ENCODE peak calls at places on chromosomes 7 and 10, in eight cellular contexts. One of them, this sample, is unnamed.

GRCh38 chr7:105309235-105310156 is 79.2 kb downstream of the SRPK2 start:
- DNase-seq in mesendoderm: peak
- DNase-seq in CD4-positive, alpha-beta memory T cell: no peak
- DNase-seq in tibial artery: no peak
- DNase-seq in CD8-positive, alpha-beta T cell: no peak
- DNase-seq in HCT116: no peak
- DNase-seq in stomach: no peak
- DNase-seq in Peyer's patch: no peak
- DNase-seq in this sample: peak

GRCh38 chr10:132549416-132549815 is 11.8 kb downstream of the INPP5A start:
- DNase-seq in mesendoderm: no peak
- DNase-seq in CD4-positive, alpha-beta memory T cell: no peak
- DNase-seq in tibial artery: no peak
- DNase-seq in CD8-positive, alpha-beta T cell: no peak
- DNase-seq in HCT116: no peak
- DNase-seq in stomach: peak
- DNase-seq in Peyer's patch: no peak
- DNase-seq in this sample: no peak

GRCh38 chr7:27185013-27185707 is at the start of gene HOXA11:
- DNase-seq in mesendoderm: peak
- DNase-seq in CD4-positive, alpha-beta memory T cell: no peak
- DNase-seq in tibial artery: peak
- DNase-seq in CD8-positive, alpha-beta T cell: no peak
- DNase-seq in HCT116: no peak
- DNase-seq in stomach: peak
- DNase-seq in Peyer's patch: no peak
- DNase-seq in this sample: peak

GRCh38 chr10:100508691-100509150 is 10.9 kb downstream of the SEC31B start:
- DNase-seq in mesendoderm: peak
- DNase-seq in CD4-positive, alpha-beta memory T cell: peak
- DNase-seq in tibial artery: no peak
- DNase-seq in CD8-positive, alpha-beta T cell: peak
- DNase-seq in HCT116: peak
- DNase-seq in stomach: no peak
- DNase-seq in Peyer's patch: no peak
- DNase-seq in this sample: no peak

GRCh38 chr7:155871211-155871610 is 58.9 kb upstream of the SHH start:
- DNase-seq in mesendoderm: no peak
- DNase-seq in CD4-positive, alpha-beta memory T cell: no peak
- DNase-seq in tibial artery: no peak
- DNase-seq in CD8-positive, alpha-beta T cell: peak
- DNase-seq in HCT116: no peak
- DNase-seq in stomach: no peak
- DNase-seq in Peyer's patch: no peak
- DNase-seq in this sample: no peak

GRCh38 chr10:74244807-74245206 is 93.8 kb downstream of the ADK start:
- DNase-seq in mesendoderm: no peak
- DNase-seq in CD4-positive, alpha-beta memory T cell: no peak
- DNase-seq in tibial artery: no peak
- DNase-seq in CD8-positive, alpha-beta T cell: no peak
- DNase-seq in HCT116: no peak
- DNase-seq in stomach: no peak
- DNase-seq in Peyer's patch: no peak
- DNase-seq in this sample: no peak

GRCh38 chr10:132915411-132915810 is 27.0 kb downstream of the CFAP46 start:
- DNase-seq in mesendoderm: no peak
- DNase-seq in CD4-positive, alpha-beta memory T cell: no peak
- DNase-seq in tibial artery: no peak
- DNase-seq in CD8-positive, alpha-beta T cell: no peak
- DNase-seq in HCT116: no peak
- DNase-seq in stomach: no peak
- DNase-seq in Peyer's patch: no peak
- DNase-seq in this sample: no peak

GRCh38 chr10:78011065-78011464 is 18.2 kb downstream of the POLR3A start:
- DNase-seq in mesendoderm: no peak
- DNase-seq in CD4-positive, alpha-beta memory T cell: no peak
- DNase-seq in tibial artery: no peak
- DNase-seq in CD8-positive, alpha-beta T cell: no peak
- DNase-seq in HCT116: no peak
- DNase-seq in stomach: no peak
- DNase-seq in Peyer's patch: no peak
- DNase-seq in this sample: no peak

GRCh38 chr10:62456611-62457101 is 82.5 kb downstream of the ZNF365 start:
- DNase-seq in mesendoderm: no peak
- DNase-seq in CD4-positive, alpha-beta memory T cell: no peak
- DNase-seq in tibial artery: no peak
- DNase-seq in CD8-positive, alpha-beta T cell: no peak
- DNase-seq in HCT116: no peak
- DNase-seq in stomach: no peak
- DNase-seq in Peyer's patch: peak
- DNase-seq in this sample: no peak

GRCh38 chr7:66413379-66414114 is 208.4 kb downstream of the TPST1 start:
- DNase-seq in mesendoderm: peak
- DNase-seq in CD4-positive, alpha-beta memory T cell: peak
- DNase-seq in tibial artery: peak
- DNase-seq in CD8-positive, alpha-beta T cell: peak
- DNase-seq in HCT116: no peak
- DNase-seq in stomach: peak
- DNase-seq in Peyer's patch: peak
- DNase-seq in this sample: peak

GRCh38 chr10:31584098-31584631 is 265.1 kb downstream of the ZEB1 start:
- DNase-seq in mesendoderm: peak
- DNase-seq in CD4-positive, alpha-beta memory T cell: no peak
- DNase-seq in tibial artery: no peak
- DNase-seq in CD8-positive, alpha-beta T cell: no peak
- DNase-seq in HCT116: no peak
- DNase-seq in stomach: no peak
- DNase-seq in Peyer's patch: no peak
- DNase-seq in this sample: no peak

GRCh38 chr7:114931656-114932011 is 9.7 kb downstream of the MDFIC start:
- DNase-seq in mesendoderm: no peak
- DNase-seq in CD4-positive, alpha-beta memory T cell: peak
- DNase-seq in tibial artery: no peak
- DNase-seq in CD8-positive, alpha-beta T cell: peak
- DNase-seq in HCT116: no peak
- DNase-seq in stomach: no peak
- DNase-seq in Peyer's patch: peak
- DNase-seq in this sample: no peak

GRCh38 chr10:91604462-91604935 is 28.4 kb downstream of the PPP1R3C start:
- DNase-seq in mesendoderm: no peak
- DNase-seq in CD4-positive, alpha-beta memory T cell: no peak
- DNase-seq in tibial artery: no peak
- DNase-seq in CD8-positive, alpha-beta T cell: no peak
- DNase-seq in HCT116: no peak
- DNase-seq in stomach: no peak
- DNase-seq in Peyer's patch: no peak
- DNase-seq in this sample: no peak

GRCh38 chr7:151940048-151940845 is 16.0 kb upstream of the GALNTL5 start:
- DNase-seq in mesendoderm: no peak
- DNase-seq in CD4-positive, alpha-beta memory T cell: no peak
- DNase-seq in tibial artery: no peak
- DNase-seq in CD8-positive, alpha-beta T cell: no peak
- DNase-seq in HCT116: no peak
- DNase-seq in stomach: no peak
- DNase-seq in Peyer's patch: no peak
- DNase-seq in this sample: peak

GRCh38 chr7:27172388-27172774 is 1.7 kb downstream of the HOXA10 start:
- DNase-seq in mesendoderm: no peak
- DNase-seq in CD4-positive, alpha-beta memory T cell: no peak
- DNase-seq in tibial artery: peak
- DNase-seq in CD8-positive, alpha-beta T cell: no peak
- DNase-seq in HCT116: no peak
- DNase-seq in stomach: no peak
- DNase-seq in Peyer's patch: no peak
- DNase-seq in this sample: no peak

GRCh38 chr7:141915565-141915964 is 634 bp upstream of the OR9A4 start:
- DNase-seq in mesendoderm: peak
- DNase-seq in CD4-positive, alpha-beta memory T cell: no peak
- DNase-seq in tibial artery: no peak
- DNase-seq in CD8-positive, alpha-beta T cell: no peak
- DNase-seq in HCT116: no peak
- DNase-seq in stomach: no peak
- DNase-seq in Peyer's patch: no peak
- DNase-seq in this sample: no peak

GRCh38 chr10:97042716-97043562 is 142.8 kb downstream of the SLIT1 start:
- DNase-seq in mesendoderm: no peak
- DNase-seq in CD4-positive, alpha-beta memory T cell: no peak
- DNase-seq in tibial artery: no peak
- DNase-seq in CD8-positive, alpha-beta T cell: no peak
- DNase-seq in HCT116: no peak
- DNase-seq in stomach: no peak
- DNase-seq in Peyer's patch: no peak
- DNase-seq in this sample: no peak

GRCh38 chr10:133318494-133319127 is 9.9 kb downstream of the ZNF511 start:
- DNase-seq in mesendoderm: peak
- DNase-seq in CD4-positive, alpha-beta memory T cell: peak
- DNase-seq in tibial artery: no peak
- DNase-seq in CD8-positive, alpha-beta T cell: peak
- DNase-seq in HCT116: no peak
- DNase-seq in stomach: peak
- DNase-seq in Peyer's patch: peak
- DNase-seq in this sample: peak

GRCh38 chr7:110994028-110994967 is 96.6 kb upstream of the LRRN3 start:
- DNase-seq in mesendoderm: peak
- DNase-seq in CD4-positive, alpha-beta memory T cell: no peak
- DNase-seq in tibial artery: no peak
- DNase-seq in CD8-positive, alpha-beta T cell: no peak
- DNase-seq in HCT116: no peak
- DNase-seq in stomach: no peak
- DNase-seq in Peyer's patch: no peak
- DNase-seq in this sample: no peak

GRCh38 chr10:83104616-83105015 is 1034.7 kb upstream of the GHITM start:
- DNase-seq in mesendoderm: no peak
- DNase-seq in CD4-positive, alpha-beta memory T cell: no peak
- DNase-seq in tibial artery: no peak
- DNase-seq in CD8-positive, alpha-beta T cell: no peak
- DNase-seq in HCT116: no peak
- DNase-seq in stomach: no peak
- DNase-seq in Peyer's patch: no peak
- DNase-seq in this sample: no peak

GRCh38 chr10:70331486-70332268 is 47.9 kb upstream of the NPFFR1 start:
- DNase-seq in mesendoderm: peak
- DNase-seq in CD4-positive, alpha-beta memory T cell: peak
- DNase-seq in tibial artery: peak
- DNase-seq in CD8-positive, alpha-beta T cell: no peak
- DNase-seq in HCT116: peak
- DNase-seq in stomach: peak
- DNase-seq in Peyer's patch: peak
- DNase-seq in this sample: peak

GRCh38 chr7:7798510-7798909 is 80.1 kb upstream of the RPA3 start:
- DNase-seq in mesendoderm: peak
- DNase-seq in CD4-positive, alpha-beta memory T cell: no peak
- DNase-seq in tibial artery: no peak
- DNase-seq in CD8-positive, alpha-beta T cell: no peak
- DNase-seq in HCT116: no peak
- DNase-seq in stomach: no peak
- DNase-seq in Peyer's patch: no peak
- DNase-seq in this sample: no peak
- H3K27ac ChIP-seq in mesendoderm: no peak
- H3K27ac ChIP-seq in CD4-positive, alpha-beta memory T cell: no peak
- H3K27ac ChIP-seq in tibial artery: no peak
- H3K27ac ChIP-seq in CD8-positive, alpha-beta T cell: no peak
- H3K27ac ChIP-seq in HCT116: no peak
- H3K27ac ChIP-seq in stomach: no peak
- H3K27ac ChIP-seq in Peyer's patch: no peak
- H3K27ac ChIP-seq in this sample: no peak

GRCh38 chr10:124196659-124197058 is 103.3 kb upstream of the CHST15 start:
- DNase-seq in mesendoderm: no peak
- DNase-seq in CD4-positive, alpha-beta memory T cell: no peak
- DNase-seq in tibial artery: no peak
- DNase-seq in CD8-positive, alpha-beta T cell: no peak
- DNase-seq in HCT116: no peak
- DNase-seq in stomach: no peak
- DNase-seq in Peyer's patch: no peak
- DNase-seq in this sample: no peak
- H3K27ac ChIP-seq in mesendoderm: no peak
- H3K27ac ChIP-seq in CD4-positive, alpha-beta memory T cell: no peak
- H3K27ac ChIP-seq in tibial artery: peak
- H3K27ac ChIP-seq in CD8-positive, alpha-beta T cell: no peak
- H3K27ac ChIP-seq in HCT116: no peak
- H3K27ac ChIP-seq in stomach: no peak
- H3K27ac ChIP-seq in Peyer's patch: no peak
- H3K27ac ChIP-seq in this sample: no peak

GRCh38 chr10:125153693-125154490 is 6.5 kb downstream of the CTBP2 start:
- DNase-seq in mesendoderm: no peak
- DNase-seq in CD4-positive, alpha-beta memory T cell: no peak
- DNase-seq in tibial artery: no peak
- DNase-seq in CD8-positive, alpha-beta T cell: no peak
- DNase-seq in HCT116: no peak
- DNase-seq in stomach: peak
- DNase-seq in Peyer's patch: no peak
- DNase-seq in this sample: no peak

GRCh38 chr10:125155101-125155500 is 5.3 kb downstream of the CTBP2 start:
- DNase-seq in mesendoderm: peak
- DNase-seq in CD4-positive, alpha-beta memory T cell: no peak
- DNase-seq in tibial artery: no peak
- DNase-seq in CD8-positive, alpha-beta T cell: no peak
- DNase-seq in HCT116: no peak
- DNase-seq in stomach: no peak
- DNase-seq in Peyer's patch: no peak
- DNase-seq in this sample: no peak

GRCh38 chr10:125156196-125156595 is 4.2 kb downstream of the CTBP2 start:
- DNase-seq in mesendoderm: no peak
- DNase-seq in CD4-positive, alpha-beta memory T cell: no peak
- DNase-seq in tibial artery: peak
- DNase-seq in CD8-positive, alpha-beta T cell: no peak
- DNase-seq in HCT116: no peak
- DNase-seq in stomach: no peak
- DNase-seq in Peyer's patch: no peak
- DNase-seq in this sample: peak

GRCh38 chr10:125155669-125156068 is 4.7 kb downstream of the CTBP2 start:
- DNase-seq in mesendoderm: no peak
- DNase-seq in CD4-positive, alpha-beta memory T cell: no peak
- DNase-seq in tibial artery: no peak
- DNase-seq in CD8-positive, alpha-beta T cell: no peak
- DNase-seq in HCT116: no peak
- DNase-seq in stomach: no peak
- DNase-seq in Peyer's patch: no peak
- DNase-seq in this sample: no peak

DNA sequence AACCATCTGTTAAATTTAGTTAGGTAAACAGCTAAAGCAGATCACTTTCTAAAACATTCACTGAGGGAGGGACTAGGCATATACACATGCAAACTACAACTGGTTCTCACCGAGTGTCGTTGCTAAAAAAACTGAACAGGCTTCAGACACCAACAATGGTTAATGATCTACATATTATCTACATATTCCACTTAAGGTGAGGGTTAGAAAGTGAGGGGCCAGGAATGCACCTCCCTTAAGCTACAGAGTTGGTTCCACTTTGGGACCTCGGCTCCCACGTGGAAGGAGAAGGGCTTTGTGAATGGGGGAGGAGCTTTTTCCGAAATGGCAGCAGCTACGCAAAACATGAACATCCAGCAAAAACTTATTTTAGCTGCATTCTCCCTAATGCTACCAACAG is 5.8 kb downstream of the CTBP2 start:
- DNase-seq in mesendoderm: no peak
- DNase-seq in CD4-positive, alpha-beta memory T cell: no peak
- DNase-seq in tibial artery: no peak
- DNase-seq in CD8-positive, alpha-beta T cell: no peak
- DNase-seq in HCT116: no peak
- DNase-seq in stomach: no peak
- DNase-seq in Peyer's patch: no peak
- DNase-seq in this sample: peak
- H3K27ac ChIP-seq in mesendoderm: no peak
- H3K27ac ChIP-seq in CD4-positive, alpha-beta memory T cell: no peak
- H3K27ac ChIP-seq in tibial artery: peak
- H3K27ac ChIP-seq in CD8-positive, alpha-beta T cell: no peak
- H3K27ac ChIP-seq in HCT116: no peak
- H3K27ac ChIP-seq in stomach: peak
- H3K27ac ChIP-seq in Peyer's patch: peak
- H3K27ac ChIP-seq in this sample: peak

GRCh38 chr7:80450621-80451308 is 61.1 kb downstream of the GNAT3 start:
- DNase-seq in mesendoderm: no peak
- DNase-seq in CD4-positive, alpha-beta memory T cell: no peak
- DNase-seq in tibial artery: no peak
- DNase-seq in CD8-positive, alpha-beta T cell: no peak
- DNase-seq in HCT116: no peak
- DNase-seq in stomach: no peak
- DNase-seq in Peyer's patch: no peak
- DNase-seq in this sample: no peak
- H3K27ac ChIP-seq in mesendoderm: no peak
- H3K27ac ChIP-seq in CD4-positive, alpha-beta memory T cell: no peak
- H3K27ac ChIP-seq in tibial artery: no peak
- H3K27ac ChIP-seq in CD8-positive, alpha-beta T cell: no peak
- H3K27ac ChIP-seq in HCT116: no peak
- H3K27ac ChIP-seq in stomach: peak
- H3K27ac ChIP-seq in Peyer's patch: no peak
- H3K27ac ChIP-seq in this sample: no peak

This sample was measured in SJSA1.